ENCODE peak calls at places on chromosome 22, in five cellular contexts. C, Y, Q, A and F are unnamed samples.

GRCh38 chr22:39984750-39985149 is 10.0 kb upstream of the FAM83F start:
- DNase-seq in A (no peak), Y (no peak), C (no peak), Q (no peak), F (no peak)

GRCh38 chr22:18994780-18995711 is 59.0 kb upstream of the PRODH start:
- DNase-seq in A (no peak), C (peak; percentile 88), Q (peak; percentile 75), Y (no peak), F (no peak)

GRCh38 chr22:27110985-27111451 is 453.6 kb downstream of the MIAT start:
- DNase-seq in Q (no peak), Y (peak; percentile 74), A (no peak), C (peak; percentile 78), F (peak; percentile 74)

GRCh38 chr22:28222976-28223375 is 303.9 kb upstream of the PITPNB start:
- DNase-seq in Q (no peak), Y (no peak), A (no peak), C (no peak), F (peak; percentile 73)

GRCh38 chr22:28366856-28367255 is 312.8 kb downstream of the TTC28 start:
- DNase-seq in A (no peak), C (no peak), Q (no peak), Y (no peak), F (no peak)

GRCh38 chr22:25051983-25052710 is 99.6 kb downstream of the KIAA1671 start:
- DNase-seq in Y (no peak), A (no peak), Q (no peak), C (no peak), F (no peak)

GRCh38 chr22:44424867-44425351 is 73.1 kb downstream of the RTL6 start:
- DNase-seq in C (peak; percentile 45), Q (no peak), Y (no peak), A (no peak), F (no peak)

GRCh38 chr22:17536269-17536668 is 27.0 kb upstream of the SLC25A18 start:
- DNase-seq in C (no peak), Y (no peak), Q (no peak), A (no peak), F (peak; percentile 6)

GRCh38 chr22:43858156-43858895 is 4.0 kb downstream of the SULT4A1 start:
- DNase-seq in C (peak; percentile 39), A (no peak), Q (no peak), Y (no peak), F (no peak)

DNA sequence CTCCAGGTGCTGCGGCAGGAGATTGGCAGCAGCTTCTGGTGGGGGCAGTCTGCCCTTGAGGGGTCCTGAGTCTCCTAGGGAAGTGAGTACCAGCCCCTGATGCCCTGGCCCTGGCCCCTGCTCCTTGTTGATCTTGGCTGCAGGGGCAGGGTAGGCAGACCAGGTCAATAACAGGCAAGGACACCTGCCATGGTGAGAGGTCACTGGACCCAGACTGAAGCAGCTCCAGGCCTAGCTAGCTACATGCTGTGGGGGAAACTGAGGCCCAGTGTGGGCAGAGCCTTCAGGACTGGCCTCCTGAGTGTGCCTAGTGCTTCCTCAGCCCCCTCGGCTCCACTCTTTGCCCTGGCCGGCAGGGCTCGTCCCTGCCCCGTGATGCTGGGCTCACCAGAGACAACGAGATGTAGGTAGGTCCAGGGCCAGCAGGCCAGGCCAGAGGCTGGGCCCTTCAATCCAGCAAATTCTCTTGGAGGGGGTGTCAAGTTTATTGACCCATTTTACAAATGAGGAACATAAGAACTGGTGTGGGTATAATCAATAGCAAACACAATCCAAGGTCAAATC is 20.4 kb downstream of the RTN4R start:
- DNase-seq in Y (no peak), A (no peak), C (no peak), Q (no peak), F (no peak)
- TF ChIP-seq CTCF in Y (no peak), A (no peak), C (no peak), Q (no peak), F (no peak)

GRCh38 chr22:30829901-30830550 is 135.4 kb downstream of the OSBP2 start:
- DNase-seq in Q (peak; percentile 68), C (no peak), A (peak; percentile 99), Y (peak; percentile 70), F (peak; percentile 87)
- TF ChIP-seq CTCF in Q (no peak), C (no peak), A (peak; percentile 12), Y (no peak), F (no peak)

GRCh38 chr22:32000171-32000570 is 42.9 kb upstream of the SLC5A1 start:
- DNase-seq in A (no peak), C (no peak), Q (no peak), Y (no peak), F (no peak)

GRCh38 chr22:31998784-31999435 is 44.2 kb upstream of the SLC5A1 start:
- DNase-seq in A (no peak), C (no peak), Y (no peak), Q (no peak), F (no peak)

GRCh38 chr22:31995807-31996206 is 47.3 kb upstream of the SLC5A1 start:
- DNase-seq in Y (no peak), Q (no peak), C (no peak), A (peak; percentile 31), F (no peak)

GRCh38 chr22:31995046-31995445 is 48.0 kb upstream of the SLC5A1 start:
- DNase-seq in Y (no peak), Q (no peak), C (no peak), A (no peak), F (no peak)
- TF ChIP-seq CTCF in Y (peak; percentile 21), Q (no peak), C (peak; percentile 69), A (peak; percentile 23), F (peak; percentile 19)

DNA sequence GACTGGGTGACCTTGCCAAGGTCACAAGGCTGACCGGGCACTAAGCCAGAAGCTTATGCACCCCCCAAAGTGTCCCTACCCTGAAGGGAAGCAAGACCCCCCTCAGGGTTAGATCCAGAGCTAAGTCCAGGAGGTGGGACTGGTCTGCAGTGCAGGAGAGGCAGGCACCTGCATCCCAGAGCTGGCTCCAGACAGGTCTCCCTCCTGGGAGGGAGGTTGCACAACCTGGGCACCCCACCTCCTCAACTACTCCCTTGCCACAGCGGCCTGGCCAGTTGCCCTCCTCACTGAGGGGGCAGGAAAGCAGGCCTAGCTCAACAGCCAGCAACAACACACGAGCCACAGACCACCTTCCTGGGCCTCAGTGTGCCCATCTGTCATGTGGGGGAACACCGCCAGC is 75.0 kb upstream of the TCF20 start:
- DNase-seq in Q (no peak), Y (no peak), C (no peak), A (no peak), F (no peak)
- TF ChIP-seq CTCF in Q (no peak), Y (no peak), C (no peak), A (no peak), F (no peak)

DNA sequence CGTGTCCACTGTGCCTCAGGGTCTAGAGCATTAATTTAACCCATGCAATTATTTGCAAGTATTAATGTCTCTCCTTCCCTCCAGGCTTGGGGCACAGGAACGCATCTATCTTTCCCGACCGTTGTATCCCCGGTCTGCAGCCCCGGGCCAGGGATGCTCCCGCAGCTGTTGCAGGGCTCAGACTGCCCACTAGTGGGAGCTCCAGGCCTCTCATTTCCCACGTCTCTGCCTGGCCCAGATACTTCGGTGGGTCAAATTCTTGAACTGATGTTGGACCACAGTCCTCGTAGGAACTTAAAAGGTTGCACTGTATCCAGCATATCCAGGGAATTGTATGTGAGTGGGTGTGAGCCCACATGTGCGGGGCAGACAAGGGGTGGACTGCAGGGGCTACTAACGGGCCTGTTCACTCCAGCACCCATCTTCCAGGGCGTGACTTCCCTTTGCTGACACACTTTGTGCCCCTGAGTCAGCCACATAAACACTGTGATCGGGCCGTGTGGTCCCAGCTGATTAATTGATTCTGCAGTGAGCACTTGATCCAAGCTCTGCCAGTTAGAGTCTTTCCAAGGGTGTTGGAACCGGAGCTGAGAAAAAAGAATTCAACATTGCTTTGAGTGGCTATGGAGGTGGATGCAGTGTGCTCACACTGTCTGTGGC is 451.3 kb downstream of the TBC1D22A start:
- DNase-seq in Y (peak; percentile 1), A (no peak), C (peak; percentile 87), Q (peak; percentile 78), F (no peak)
- TF ChIP-seq CTCF in Y (peak; percentile 67), A (peak; percentile 31), C (peak; percentile 72), Q (peak; percentile 45), F (peak; percentile 64)

GRCh38 chr22:31639640-31640039 is 22.4 kb downstream of the PISD start:
- DNase-seq in Q (no peak), A (peak; percentile 73), C (no peak), Y (no peak), F (no peak)

GRCh38 chr22:31637938-31638618 is 23.9 kb downstream of the PISD start:
- DNase-seq in A (no peak), Y (no peak), Q (no peak), C (peak; percentile 40), F (no peak)

GRCh38 chr22:31635638-31636306 is 26.2 kb downstream of the PISD start:
- DNase-seq in Y (no peak), A (no peak), C (no peak), Q (no peak), F (no peak)

DNA sequence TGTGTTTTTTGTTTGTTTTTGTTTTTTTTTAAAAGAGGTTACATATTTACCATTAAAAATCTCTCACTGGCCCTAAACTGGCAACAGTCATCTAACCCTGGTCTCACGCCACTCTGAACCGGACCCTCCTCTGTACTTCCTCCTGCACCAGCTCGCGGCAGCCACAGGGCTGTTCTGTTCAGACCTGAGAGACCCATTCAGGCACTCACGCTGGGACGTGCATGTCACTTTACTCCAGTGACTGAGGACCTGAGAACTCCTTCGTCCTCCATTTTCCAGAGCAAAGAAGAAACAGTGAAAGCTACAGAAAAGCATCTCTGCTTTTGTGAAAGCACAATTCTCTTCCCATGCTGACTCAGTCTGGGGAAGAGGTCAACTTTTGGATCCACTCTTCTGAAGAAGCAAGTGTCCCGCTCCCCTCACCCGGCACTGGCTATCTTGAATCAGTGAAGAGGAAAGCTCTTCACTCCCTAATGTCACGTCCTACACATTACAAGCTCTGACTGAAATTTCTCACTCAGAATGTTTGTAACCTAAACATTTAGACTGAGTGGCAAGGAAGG is 24.6 kb downstream of the PISD start:
- DNase-seq in Q (no peak), C (peak; percentile 59), Y (no peak), A (no peak), F (no peak)
- TF ChIP-seq CTCF in Q (no peak), C (peak; percentile 26), Y (no peak), A (no peak), F (no peak)

GRCh38 chr22:37734402-37734700 is 37.5 kb downstream of the TRIOBP start:
- DNase-seq in C (peak; percentile 45), Y (no peak), A (no peak), Q (no peak), F (no peak)

GRCh38 chr22:37732699-37733607 is 36.1 kb downstream of the TRIOBP start:
- DNase-seq in Q (no peak), A (no peak), Y (no peak), C (no peak), F (no peak)

GRCh38 chr22:37731804-37732471 is 35.1 kb downstream of the TRIOBP start:
- DNase-seq in Q (no peak), C (peak; percentile 53), Y (no peak), A (no peak), F (no peak)

GRCh38 chr22:37733625-37734401 is 37.0 kb downstream of the TRIOBP start:
- DNase-seq in Q (no peak), C (peak; percentile 52), A (no peak), Y (no peak), F (no peak)

GRCh38 chr22:37735054-37735453 is 38.2 kb downstream of the TRIOBP start:
- DNase-seq in Q (no peak), A (no peak), Y (no peak), C (peak; percentile 89), F (no peak)
- TF ChIP-seq CTCF in Q (peak; percentile 41), A (peak; percentile 33), Y (peak; percentile 52), C (peak; percentile 74), F (peak; percentile 44)

GRCh38 chr22:46390652-46391301 is 55.3 kb downstream of the TRMU start:
- DNase-seq in Y (peak; percentile 52), A (peak; percentile 70), Q (no peak), C (peak; percentile 65), F (peak; percentile 14)
- TF ChIP-seq CTCF in Y (peak; percentile 50), A (no peak), Q (peak; percentile 36), C (no peak), F (peak; percentile 35)